ENCODE peak calls at places on chromosomes 7 and 10, in five cellular contexts. One of them, this sample, is unnamed. For H3K4me1, the result is how much of the 10 kb centered on the place peaks cover.

GRCh38 chr7:99919814-99920618 is 686 bp upstream of the TRIM4 start:
- DNase-seq in GM12878: no peak
- DNase-seq in pancreas: no peak
- DNase-seq in aorta: no peak
- DNase-seq in adrenal gland: no peak
- DNase-seq in this sample: peak

GRCh38 chr7:78563186-78563585 is 764.6 kb downstream of the PHTF2 start:
- DNase-seq in GM12878: no peak
- DNase-seq in pancreas: no peak
- DNase-seq in aorta: no peak
- DNase-seq in adrenal gland: no peak
- DNase-seq in this sample: no peak

GRCh38 chr10:2650328-2650727 is 417.0 kb upstream of the PFKP start:
- DNase-seq in GM12878: no peak
- DNase-seq in pancreas: no peak
- DNase-seq in aorta: no peak
- DNase-seq in adrenal gland: no peak
- DNase-seq in this sample: peak

GRCh38 chr7:35753761-35754603 is 46.9 kb upstream of the SEPTIN7 start:
- DNase-seq in GM12878: no peak
- DNase-seq in pancreas: no peak
- DNase-seq in aorta: no peak
- DNase-seq in adrenal gland: peak
- DNase-seq in this sample: peak

GRCh38 chr10:124611738-124612137 is 132.4 kb downstream of the FAM53B start:
- DNase-seq in GM12878: no peak
- DNase-seq in pancreas: peak
- DNase-seq in aorta: peak
- DNase-seq in adrenal gland: no peak
- DNase-seq in this sample: no peak

GRCh38 chr10:67609996-67610793 is 85.8 kb downstream of the CTNNA3 start:
- DNase-seq in GM12878: no peak
- DNase-seq in pancreas: no peak
- DNase-seq in aorta: no peak
- DNase-seq in adrenal gland: no peak
- DNase-seq in this sample: peak

GRCh38 chr10:122237326-122237725 is 33.8 kb upstream of the BTBD16 start:
- DNase-seq in GM12878: no peak
- DNase-seq in pancreas: no peak
- DNase-seq in aorta: no peak
- DNase-seq in adrenal gland: no peak
- DNase-seq in this sample: no peak

GRCh38 chr7:141302617-141303016 is 228.8 kb downstream of the TMEM178B start:
- DNase-seq in GM12878: no peak
- DNase-seq in pancreas: no peak
- DNase-seq in aorta: no peak
- DNase-seq in adrenal gland: no peak
- DNase-seq in this sample: no peak

GRCh38 chr10:132488231-132488821 is 49.3 kb upstream of the INPP5A start:
- DNase-seq in GM12878: no peak
- DNase-seq in pancreas: peak
- DNase-seq in aorta: peak
- DNase-seq in adrenal gland: no peak
- DNase-seq in this sample: no peak

GRCh38 chr7:7109934-7110333 is 72.4 kb upstream of the C1GALT1 start:
- DNase-seq in GM12878: no peak
- DNase-seq in pancreas: no peak
- DNase-seq in aorta: no peak
- DNase-seq in adrenal gland: no peak
- DNase-seq in this sample: no peak

GRCh38 chr10:68492118-68492517 is 20.3 kb upstream of the DNA2 start:
- DNase-seq in GM12878: no peak
- DNase-seq in pancreas: no peak
- DNase-seq in aorta: no peak
- DNase-seq in adrenal gland: no peak
- DNase-seq in this sample: no peak

GRCh38 chr7:103613655-103614642 is 167.9 kb upstream of the SLC26A5 start:
- DNase-seq in GM12878: no peak
- DNase-seq in pancreas: no peak
- DNase-seq in aorta: no peak
- DNase-seq in adrenal gland: no peak
- DNase-seq in this sample: peak

GRCh38 chr7:25894902-25895791 is 256.9 kb upstream of the NFE2L3 start:
- DNase-seq in GM12878: peak
- DNase-seq in pancreas: peak
- DNase-seq in aorta: peak
- DNase-seq in adrenal gland: peak
- DNase-seq in this sample: peak

GRCh38 chr10:95742529-95742884 is 13.5 kb upstream of the ENTPD1 start:
- DNase-seq in GM12878: no peak
- DNase-seq in pancreas: no peak
- DNase-seq in aorta: peak
- DNase-seq in adrenal gland: peak
- DNase-seq in this sample: no peak

GRCh38 chr7:8035190-8035589 is 66.6 kb downstream of the GLCCI1 start:
- DNase-seq in GM12878: no peak
- DNase-seq in pancreas: no peak
- DNase-seq in aorta: no peak
- DNase-seq in adrenal gland: no peak
- DNase-seq in this sample: peak

GRCh38 chr10:71548494-71548846 is 151.8 kb downstream of the CDH23 start:
- DNase-seq in GM12878: no peak
- DNase-seq in pancreas: no peak
- DNase-seq in aorta: no peak
- DNase-seq in adrenal gland: no peak
- DNase-seq in this sample: peak

GRCh38 chr7:27159278-27160146 is 3.0 kb upstream of the HOXA7 start:
- DNase-seq in GM12878: no peak
- DNase-seq in pancreas: peak
- DNase-seq in aorta: no peak
- DNase-seq in adrenal gland: no peak
- DNase-seq in this sample: no peak

GRCh38 chr7:44990520-44991023 is 9.4 kb upstream of the CCM2 start:
- DNase-seq in GM12878: no peak
- DNase-seq in pancreas: no peak
- DNase-seq in aorta: no peak
- DNase-seq in adrenal gland: peak
- DNase-seq in this sample: no peak

GRCh38 chr7:25014735-25015134 is 34.8 kb upstream of the OSBPL3 start:
- DNase-seq in GM12878: no peak
- DNase-seq in pancreas: no peak
- DNase-seq in aorta: no peak
- DNase-seq in adrenal gland: no peak
- DNase-seq in this sample: no peak

GRCh38 chr10:120460776-120461175 is 3.7 kb downstream of the PLPP4 start:
- DNase-seq in GM12878: no peak
- DNase-seq in pancreas: no peak
- DNase-seq in aorta: no peak
- DNase-seq in adrenal gland: no peak
- DNase-seq in this sample: peak

GRCh38 chr10:126839094-126839761 is 66.0 kb upstream of the DOCK1 start:
- DNase-seq in GM12878: no peak
- DNase-seq in pancreas: peak
- DNase-seq in aorta: no peak
- DNase-seq in adrenal gland: no peak
- DNase-seq in this sample: no peak

GRCh38 chr7:80922254-80923049 is 3.6 kb upstream of the SEMA3C start:
- DNase-seq in GM12878: no peak
- DNase-seq in pancreas: no peak
- DNase-seq in aorta: no peak
- DNase-seq in adrenal gland: no peak
- DNase-seq in this sample: no peak

GRCh38 chr7:137544450-137545058 is 201.0 kb upstream of the PTN start:
- DNase-seq in GM12878: no peak
- DNase-seq in pancreas: no peak
- DNase-seq in aorta: no peak
- DNase-seq in adrenal gland: no peak
- DNase-seq in this sample: no peak

GRCh38 chr7:112573302-112574039 is 92.7 kb downstream of the LSMEM1 start:
- DNase-seq in GM12878: no peak
- DNase-seq in pancreas: no peak
- DNase-seq in aorta: no peak
- DNase-seq in adrenal gland: no peak
- DNase-seq in this sample: peak

GRCh38 chr10:132570771-132571564 is 33.4 kb downstream of the INPP5A start:
- DNase-seq in GM12878: peak
- DNase-seq in pancreas: no peak
- DNase-seq in aorta: peak
- DNase-seq in adrenal gland: no peak
- DNase-seq in this sample: no peak

GRCh38 chr7:143257501-143257900 is 5.7 kb upstream of the GSTK1 start:
- DNase-seq in GM12878: no peak
- DNase-seq in pancreas: no peak
- DNase-seq in aorta: no peak
- DNase-seq in adrenal gland: no peak
- DNase-seq in this sample: no peak

GRCh38 chr7:7152315-7152714 is 30.0 kb upstream of the C1GALT1 start:
- DNase-seq in GM12878: no peak
- DNase-seq in pancreas: no peak
- DNase-seq in aorta: no peak
- DNase-seq in adrenal gland: no peak
- DNase-seq in this sample: no peak

GRCh38 chr10:103884681-103885139 is 29.3 kb upstream of the SH3PXD2A start:
- DNase-seq in GM12878: no peak
- DNase-seq in pancreas: no peak
- DNase-seq in aorta: no peak
- DNase-seq in adrenal gland: peak
- DNase-seq in this sample: peak

GRCh38 chr7:111312966-111313365 is 222.0 kb downstream of the LRRN3 start:
- DNase-seq in GM12878: no peak
- DNase-seq in pancreas: no peak
- DNase-seq in aorta: no peak
- DNase-seq in adrenal gland: no peak
- DNase-seq in this sample: peak

GRCh38 chr7:130114374-130114773 is 44.0 kb downstream of the KLHDC10 start:
- DNase-seq in GM12878: no peak
- DNase-seq in pancreas: no peak
- DNase-seq in aorta: no peak
- DNase-seq in adrenal gland: no peak
- DNase-seq in this sample: no peak

GRCh38 chr7:47294569-47295222 is 287.2 kb downstream of the TNS3 start:
- DNase-seq in GM12878: no peak
- DNase-seq in pancreas: no peak
- DNase-seq in aorta: no peak
- DNase-seq in adrenal gland: no peak
- DNase-seq in this sample: no peak
- H3K4me1 ChIP-seq in GM12878: under half
- H3K4me1 ChIP-seq in pancreas: under half
- H3K4me1 ChIP-seq in aorta: under half
- H3K4me1 ChIP-seq in adrenal gland: under half
- H3K4me1 ChIP-seq in this sample: under half

GRCh38 chr10:130136214-130137076 is at the start of gene GLRX3:
- DNase-seq in GM12878: no peak
- DNase-seq in pancreas: peak
- DNase-seq in aorta: peak
- DNase-seq in adrenal gland: peak
- DNase-seq in this sample: peak

GRCh38 chr10:130137659-130138478 is 1.7 kb downstream of the GLRX3 start:
- DNase-seq in GM12878: no peak
- DNase-seq in pancreas: no peak
- DNase-seq in aorta: no peak
- DNase-seq in adrenal gland: peak
- DNase-seq in this sample: no peak

GRCh38 chr10:130138479-130138866 is 2.3 kb downstream of the GLRX3 start:
- DNase-seq in GM12878: no peak
- DNase-seq in pancreas: no peak
- DNase-seq in aorta: no peak
- DNase-seq in adrenal gland: peak
- DNase-seq in this sample: peak

GRCh38 chr10:130135676-130136213 is 446 bp upstream of the GLRX3 start:
- DNase-seq in GM12878: no peak
- DNase-seq in pancreas: no peak
- DNase-seq in aorta: no peak
- DNase-seq in adrenal gland: peak
- DNase-seq in this sample: no peak

GRCh38 chr10:130137077-130137448 is 872 bp downstream of the GLRX3 start:
- DNase-seq in GM12878: no peak
- DNase-seq in pancreas: no peak
- DNase-seq in aorta: no peak
- DNase-seq in adrenal gland: peak
- DNase-seq in this sample: peak
- H3K27ac ChIP-seq in GM12878: peak
- H3K27ac ChIP-seq in pancreas: no peak
- H3K27ac ChIP-seq in aorta: peak
- H3K27ac ChIP-seq in adrenal gland: no peak
- H3K27ac ChIP-seq in this sample: no peak

GRCh38 chr7:2383543-2384274 is 19.7 kb upstream of the CHST12 start:
- DNase-seq in GM12878: no peak
- DNase-seq in pancreas: peak
- DNase-seq in aorta: no peak
- DNase-seq in adrenal gland: no peak
- DNase-seq in this sample: no peak

GRCh38 chr7:2384354-2385243 is 18.8 kb upstream of the CHST12 start:
- DNase-seq in GM12878: no peak
- DNase-seq in pancreas: no peak
- DNase-seq in aorta: no peak
- DNase-seq in adrenal gland: no peak
- DNase-seq in this sample: no peak

GRCh38 chr7:2386964-2387669 is 16.3 kb upstream of the CHST12 start:
- DNase-seq in GM12878: no peak
- DNase-seq in pancreas: no peak
- DNase-seq in aorta: no peak
- DNase-seq in adrenal gland: no peak
- DNase-seq in this sample: peak

GRCh38 chr7:2388637-2388954 is 14.8 kb upstream of the CHST12 start:
- DNase-seq in GM12878: no peak
- DNase-seq in pancreas: no peak
- DNase-seq in aorta: no peak
- DNase-seq in adrenal gland: no peak
- DNase-seq in this sample: no peak

GRCh38 chr7:2387897-2388636 is 15.3 kb upstream of the CHST12 start:
- DNase-seq in GM12878: no peak
- DNase-seq in pancreas: peak
- DNase-seq in aorta: no peak
- DNase-seq in adrenal gland: peak
- DNase-seq in this sample: no peak
- H3K4me1 ChIP-seq in GM12878: under half
- H3K4me1 ChIP-seq in pancreas: under half
- H3K4me1 ChIP-seq in aorta: under half
- H3K4me1 ChIP-seq in adrenal gland: under half
- H3K4me1 ChIP-seq in this sample: under half

DNA sequence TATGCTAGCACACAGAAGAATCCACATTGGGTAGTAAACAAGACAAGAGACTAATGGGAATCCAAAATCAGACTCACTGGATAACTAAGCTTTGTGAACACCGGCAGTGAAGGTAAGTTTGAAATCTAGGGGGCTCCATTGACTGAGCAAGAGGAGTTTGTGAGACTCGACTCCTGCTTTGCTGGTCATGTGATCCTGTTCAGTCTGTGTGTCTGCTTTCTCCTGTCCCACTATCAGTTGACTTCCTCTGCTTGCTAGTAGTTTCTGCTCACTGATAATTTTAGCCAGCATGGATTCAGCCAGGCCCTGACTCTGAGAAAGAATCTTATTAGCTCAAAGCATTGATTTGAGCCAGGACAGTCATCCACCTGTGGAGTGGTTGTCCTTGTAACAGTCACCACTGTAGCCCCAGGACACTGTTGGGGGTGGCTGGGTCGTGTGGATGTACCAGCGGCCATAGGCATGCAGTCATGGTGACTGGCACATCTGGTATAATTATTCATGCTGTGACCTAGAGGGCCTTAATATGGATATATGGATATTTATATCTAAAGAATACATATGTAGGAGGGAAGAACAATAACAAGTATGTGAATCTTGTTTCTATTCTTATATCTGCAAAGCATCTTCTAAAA is 44.4 kb downstream of the DNAH11 start:
- DNase-seq in GM12878: no peak
- DNase-seq in pancreas: no peak
- DNase-seq in aorta: no peak
- DNase-seq in adrenal gland: no peak
- DNase-seq in this sample: peak
- H3K27ac ChIP-seq in GM12878: no peak
- H3K27ac ChIP-seq in pancreas: no peak
- H3K27ac ChIP-seq in aorta: no peak
- H3K27ac ChIP-seq in adrenal gland: no peak
- H3K27ac ChIP-seq in this sample: no peak

This sample was measured in mesendoderm.